ENCODE peak calls at places on chromosomes 6 and 20, in four cellular contexts. Z, C, Y and S are unnamed samples.

GRCh38 chr20:17895641-17896246 is 72.8 kb downstream of the SNX5 start:
- DNase-seq in Y (peak; percentile 45), C (no peak), Z (no peak), S (no peak)

GRCh38 chr6:96947055-96947454 is 22.5 kb downstream of the KLHL32 start:
- DNase-seq in C (no peak), Z (no peak), Y (no peak), S (no peak)

GRCh38 chr20:36647194-36648121 is 1.5 kb upstream of the SLA2 start:
- DNase-seq in Y (no peak), Z (no peak), C (no peak), S (no peak)

GRCh38 chr6:124551711-124552233 is 410.5 kb upstream of the RNF217 start:
- DNase-seq in Z (no peak), Y (no peak), C (no peak), S (no peak)

GRCh38 chr6:140670013-140670412 is 1295.6 kb upstream of the CITED2 start:
- DNase-seq in Y (no peak), C (no peak), Z (no peak), S (no peak)

GRCh38 chr20:63946986-63947637 is 9.1 kb downstream of the UCKL1 start:
- DNase-seq in Y (no peak), C (no peak), Z (no peak), S (no peak)

GRCh38 chr6:128743974-128744765 is 138.8 kb upstream of the LAMA2 start:
- DNase-seq in Y (no peak), Z (no peak), C (no peak), S (no peak)

GRCh38 chr20:22389836-22390542 is 194.4 kb downstream of the FOXA2 start:
- DNase-seq in Y (no peak), Z (peak; percentile 61), C (peak; percentile 65), S (no peak)

GRCh38 chr6:161141173-161141572 is 132.7 kb downstream of the AGPAT4 start:
- DNase-seq in Y (no peak), Z (no peak), C (no peak), S (no peak)

GRCh38 chr20:23186808-23187207 is 100.7 kb upstream of the CD93 start:
- DNase-seq in Y (no peak), C (no peak), Z (no peak), S (no peak)

GRCh38 chr6:87154641-87155271 is 609 bp upstream of the ZNF292 start:
- DNase-seq in Y (no peak), Z (no peak), C (peak; percentile 73), S (no peak)

GRCh38 chr6:87151786-87152527 is 3.4 kb upstream of the ZNF292 start:
- DNase-seq in Y (peak; percentile 59), Z (peak; percentile 69), C (peak; percentile 74), S (peak; percentile 79)

GRCh38 chr6:87155920-87156600 is 695 bp downstream of the ZNF292 start:
- DNase-seq in C (peak; percentile 67), Z (peak; percentile 32), Y (peak; percentile 21), S (peak; percentile 84)

GRCh38 chr6:87152528-87152950 is 2.8 kb upstream of the ZNF292 start:
- DNase-seq in C (peak; percentile 10), Z (no peak), Y (no peak), S (no peak)

DNA sequence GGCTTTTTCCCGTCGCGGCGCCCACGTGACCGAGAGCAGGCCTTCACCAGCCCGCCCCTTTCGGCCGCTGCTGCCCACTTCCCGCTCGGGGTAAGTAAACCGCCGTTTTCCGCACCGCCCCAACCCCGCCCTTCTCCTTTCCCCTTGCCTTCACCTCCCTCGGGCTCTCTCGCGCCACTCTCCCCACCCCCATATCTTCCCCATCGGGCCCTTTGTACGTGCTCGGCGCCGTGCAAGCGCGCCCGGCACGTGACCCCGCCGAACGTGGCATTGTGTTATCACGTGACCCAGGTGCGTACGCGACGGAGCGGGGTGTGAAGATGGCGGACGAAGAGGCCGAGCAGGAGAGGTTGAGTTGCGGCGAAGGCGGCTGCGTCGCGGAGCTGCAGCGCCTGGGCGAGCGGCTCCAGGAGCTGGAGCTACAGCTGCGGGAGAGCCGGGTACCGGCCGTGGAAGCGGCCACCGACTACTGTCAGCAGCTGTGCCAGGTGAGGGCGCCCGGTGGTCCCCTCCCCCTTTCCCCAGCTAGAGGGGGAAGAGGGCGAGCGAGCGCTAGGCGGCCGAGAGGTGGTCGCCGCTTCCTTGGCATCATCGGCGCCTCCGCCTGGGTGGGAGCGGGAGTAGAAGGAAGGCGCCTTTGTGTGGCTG is at the start of gene ZNF292:
- DNase-seq in C (peak; percentile 98), Y (peak; percentile 95), Z (peak; percentile 97), S (peak; percentile 97)
- TF ChIP-seq CTCF in C (no peak), Y (no peak), Z (no peak), S (no peak)

GRCh38 chr20:62387219-62387913 is 463 bp downstream of the RPS21 start:
- DNase-seq in Y (no peak), Z (no peak), C (no peak), S (no peak)

GRCh38 chr20:62387993-62388635 is 1.2 kb downstream of the RPS21 start:
- DNase-seq in Y (no peak), C (no peak), Z (no peak), S (no peak)

GRCh38 chr20:62389601-62390087 is 2.7 kb downstream of the RPS21 start:
- DNase-seq in C (no peak), Z (no peak), Y (no peak), S (no peak)

GRCh38 chr20:62390306-62391164 is 3.6 kb downstream of the RPS21 start:
- DNase-seq in Z (no peak), Y (peak; percentile 73), C (no peak), S (no peak)

GRCh38 chr20:62388839-62389600 is 2.1 kb downstream of the RPS21 start:
- DNase-seq in Y (no peak), Z (no peak), C (no peak), S (no peak)
- TF ChIP-seq CTCF in Y (no peak), Z (no peak), C (no peak), S (no peak)

GRCh38 chr6:98980814-98981213 is 33.1 kb upstream of the FBXL4 start:
- DNase-seq in Y (no peak), C (no peak), Z (no peak), S (no peak)
- TF ChIP-seq CTCF in Y (no peak), C (no peak), Z (no peak), S (peak; percentile 9)

GRCh38 chr6:69722683-69723082 is 74.1 kb downstream of the LMBRD1 start:
- DNase-seq in Z (no peak), Y (no peak), C (no peak), S (no peak)

DNA sequence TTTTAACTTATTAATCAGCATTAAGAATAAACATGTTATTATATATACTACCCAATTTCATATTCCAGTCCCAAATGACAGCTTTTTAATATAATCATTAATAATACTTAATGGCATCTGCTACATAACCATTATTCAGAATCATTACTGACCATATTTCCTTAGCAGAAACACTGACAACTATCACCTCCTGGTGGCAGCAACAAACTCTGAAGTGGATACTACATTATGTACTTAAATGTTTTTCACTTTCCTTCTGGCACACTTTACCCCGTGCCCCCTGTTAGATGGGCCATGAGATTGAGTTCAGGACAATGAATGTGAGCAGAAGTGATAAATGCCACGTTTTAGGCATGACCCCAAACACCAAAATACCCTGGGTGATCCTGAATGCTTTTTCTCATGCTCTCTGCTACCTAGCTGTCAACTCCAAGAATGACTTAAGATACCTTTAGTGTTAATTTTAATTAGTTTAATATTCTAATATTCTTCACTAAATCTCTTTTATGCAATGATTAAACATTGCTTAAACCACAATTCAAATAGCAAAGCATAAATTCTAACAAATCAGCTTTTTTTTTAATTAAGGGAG is 77.1 kb downstream of the LMBRD1 start:
- DNase-seq in C (peak; percentile 34), Y (no peak), Z (no peak), S (no peak)
- TF ChIP-seq CTCF in C (peak; percentile 54), Y (no peak), Z (no peak), S (peak; percentile 32)

DNA sequence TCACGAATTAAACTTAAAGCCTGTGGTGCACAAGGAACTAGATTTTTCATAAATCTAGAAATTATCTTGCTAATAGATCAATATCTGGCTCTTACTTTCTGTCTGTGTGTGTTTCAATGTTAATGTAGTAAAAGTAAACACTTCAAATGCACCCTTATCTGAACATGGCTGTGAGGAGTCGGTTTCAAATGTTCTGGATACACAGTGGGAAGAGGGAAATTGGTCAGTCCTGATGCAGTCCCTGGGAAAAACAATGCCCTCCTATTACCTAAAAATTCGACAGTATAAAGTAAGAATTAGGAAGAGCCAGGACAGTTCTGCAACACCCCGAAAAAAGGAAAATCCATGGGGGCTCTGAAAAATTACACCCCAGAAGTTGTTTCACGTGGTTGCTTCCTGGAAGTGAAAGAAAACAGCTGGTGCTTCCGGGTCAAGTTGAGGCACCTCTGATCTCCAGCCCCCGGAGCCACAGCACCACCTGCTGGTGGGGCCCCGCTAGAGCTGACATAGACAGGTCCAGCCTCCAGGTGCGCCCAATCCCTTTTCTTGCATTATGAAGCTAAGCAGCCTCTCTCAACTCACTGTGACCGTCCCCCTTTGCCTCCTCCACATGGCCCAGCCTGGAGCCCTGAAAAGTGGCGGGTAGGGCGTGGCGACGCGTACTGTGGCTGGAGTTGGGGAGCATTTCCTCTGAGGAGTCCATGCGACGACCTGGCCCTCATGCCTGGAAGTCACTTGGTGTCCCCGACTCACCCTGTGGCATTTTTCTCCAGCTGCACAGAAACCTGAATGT is 8.3 kb downstream of the SEMG2 start:
- DNase-seq in Z (peak; percentile 63), Y (no peak), C (peak; percentile 46), S (no peak)
- TF ChIP-seq CTCF in Z (peak; percentile 50), Y (no peak), C (peak; percentile 36), S (no peak)

DNA sequence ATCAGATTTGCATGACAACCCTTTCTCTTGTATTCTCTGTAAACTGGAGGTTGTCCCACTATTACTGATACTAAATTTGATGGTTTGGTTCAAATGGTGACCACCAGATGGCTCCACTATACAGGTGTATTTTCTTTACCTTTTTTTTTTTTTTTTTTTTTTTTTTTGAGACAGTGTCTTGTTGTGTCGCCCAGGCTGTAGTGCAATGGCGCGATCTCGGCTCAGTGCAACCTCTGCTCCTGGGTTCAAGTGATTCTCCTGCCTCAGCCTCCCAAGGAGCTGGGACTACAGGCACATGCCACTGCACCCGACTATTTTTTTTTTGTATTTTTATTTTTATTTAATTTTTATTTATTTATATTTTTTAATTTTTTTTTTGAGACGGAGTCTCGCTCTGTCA is 6.6 kb upstream of the WTAP start:
- DNase-seq in Y (no peak), C (peak; percentile 67), Z (no peak), S (no peak)
- TF ChIP-seq CTCF in Y (peak; percentile 15), C (peak; percentile 49), Z (peak; percentile 17), S (peak; percentile 66)

DNA sequence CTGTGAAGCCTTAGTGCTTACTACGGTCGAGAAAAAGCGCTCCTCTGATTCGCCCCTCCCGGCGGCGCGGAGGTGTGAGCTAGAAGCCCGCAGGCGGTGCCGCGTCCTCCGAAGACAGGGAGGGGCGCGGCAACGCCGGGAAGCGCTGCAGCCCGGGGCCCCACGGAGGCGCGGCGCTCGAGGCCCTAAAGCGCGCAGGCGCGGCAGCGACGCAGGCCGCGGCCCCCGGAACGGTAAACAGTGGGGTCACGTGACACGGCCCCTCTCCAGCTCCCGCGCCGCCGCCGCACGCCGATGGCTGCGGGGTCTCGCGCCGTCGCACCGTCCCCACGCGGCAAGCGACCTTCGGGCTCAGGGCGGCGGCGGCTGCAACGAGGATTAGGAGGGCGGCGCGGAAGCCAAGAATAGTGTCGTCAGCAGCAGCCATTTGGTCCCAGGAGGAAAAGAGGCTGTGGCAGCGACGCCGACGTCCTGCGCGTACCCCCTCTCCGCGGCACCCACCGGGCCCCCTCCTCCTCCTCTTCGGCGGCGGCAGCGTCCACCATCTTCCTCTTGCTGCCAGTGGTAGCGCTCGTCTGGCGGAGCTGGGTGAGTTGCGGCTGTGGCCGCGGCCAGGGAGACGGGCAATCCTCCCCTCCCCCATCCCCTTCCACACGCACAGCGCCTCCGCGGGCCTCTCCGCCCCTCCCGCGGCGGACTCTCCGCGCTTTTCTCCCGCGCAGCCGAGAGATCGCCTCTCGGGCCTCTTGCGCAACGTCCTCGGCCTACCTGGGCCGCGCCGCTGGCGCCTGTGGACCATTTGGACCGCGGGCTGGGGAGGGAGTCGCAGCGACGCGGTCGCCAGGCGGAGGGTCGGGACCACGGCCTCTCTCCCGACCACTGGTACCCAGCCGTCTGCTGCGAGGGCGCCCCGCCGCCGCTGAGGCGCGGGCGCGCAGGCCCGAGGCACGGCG is at the start of gene PHF3:
- DNase-seq in Y (peak; percentile 87), Z (peak; percentile 92), C (peak; percentile 98), S (peak; percentile 92)
- TF ChIP-seq CTCF in Y (no peak), Z (no peak), C (peak; percentile 29), S (no peak)